ENCODE peak calls at places on chromosomes 16 and 17, in six cellular contexts. P is K562, B is GM12878, A is HepG2, Z is A549, R is endothelial cell of umbilical vein. L is an unnamed sample.

GRCh38 chr17:4033751-4034251 is 69.6 kb upstream of the ATP2A3 start:
- DNase-seq in B (no peak), P (no peak), R (no peak), A (peak; percentile 69), Z (no peak), L (no peak)

GRCh38 chr16:48632137-48632774 is 22.3 kb upstream of the N4BP1 start:
- DNase-seq in B (no peak), R (no peak), A (peak; percentile 80), P (no peak), Z (peak; percentile 33), L (peak; percentile 18)

GRCh38 chr17:4599505-4600281 is 15.4 kb downstream of the SMTNL2 start:
- DNase-seq in P (peak; percentile 27), A (peak; percentile 47), R (no peak), Z (no peak), B (no peak), L (no peak)

GRCh38 chr16:30551781-30552180 is 6.4 kb downstream of the ZNF764 start:
- DNase-seq in Z (no peak), P (no peak), R (no peak), A (no peak), B (no peak), L (no peak)

GRCh38 chr16:51577621-51578303 is 426.7 kb upstream of the SALL1 start:
- DNase-seq in P (no peak), A (no peak), B (peak; percentile 20), Z (peak; percentile 20), R (peak; percentile 37), L (no peak)

GRCh38 chr17:75688209-75688771 is 21.2 kb downstream of the SAP30BP start:
- DNase-seq in R (peak; percentile 85), A (no peak), B (no peak), P (no peak), Z (no peak), L (peak; percentile 83)

GRCh38 chr17:74239169-74239568 is 25.8 kb downstream of the TTYH2 start:
- DNase-seq in P (no peak), A (no peak), B (no peak), Z (no peak), R (no peak), L (peak; percentile 83)

GRCh38 chr17:50359005-50359699 is 13.2 kb downstream of the XYLT2 start:
- DNase-seq in B (no peak), Z (no peak), A (no peak), P (no peak), R (no peak), L (no peak)

GRCh38 chr16:85665929-85666328 is 22.8 kb downstream of the GINS2 start:
- DNase-seq in B (no peak), Z (no peak), P (no peak), A (no peak), R (no peak), L (no peak)

GRCh38 chr17:4591529-4591928 is 7.2 kb downstream of the SMTNL2 start:
- DNase-seq in A (no peak), P (no peak), B (no peak), Z (peak; percentile 44), R (no peak), L (peak; percentile 14)

GRCh38 chr17:42522798-42523278 is 13.2 kb upstream of the NAGLU start:
- DNase-seq in P (no peak), Z (no peak), B (no peak), R (no peak), A (no peak), L (no peak)

GRCh38 chr17:36196099-36196496 is 460 bp downstream of the CCL3L1 start:
- DNase-seq in P (no peak), A (no peak), B (no peak), R (no peak), Z (no peak), L (no peak)

GRCh38 chr16:8996891-8997290 is 33.2 kb upstream of the USP7 start:
- DNase-seq in A (peak; percentile 50), P (peak; percentile 75), B (no peak), Z (peak; percentile 43), R (no peak), L (peak; percentile 31)

GRCh38 chr16:67727521-67728485 is 8.7 kb upstream of the GFOD2 start:
- DNase-seq in P (no peak), Z (no peak), B (no peak), A (no peak), R (no peak), L (no peak)

GRCh38 chr16:87336850-87337240 is 19.7 kb upstream of the C16orf95 start:
- DNase-seq in P (no peak), R (no peak), A (no peak), B (no peak), Z (no peak), L (no peak)

GRCh38 chr17:35094902-35095301 is 24.8 kb downstream of the RAD51D start:
- DNase-seq in A (peak; percentile 14), Z (peak; percentile 72), B (no peak), R (peak; percentile 18), P (no peak), L (peak; percentile 67)

GRCh38 chr17:15255713-15256454 is 9.2 kb downstream of the PMP22 start:
- DNase-seq in Z (no peak), A (no peak), R (no peak), P (no peak), B (no peak), L (no peak)

GRCh38 chr17:42676424-42677011 is at the start of gene PLEKHH3:
- DNase-seq in R (no peak), P (no peak), A (no peak), B (no peak), Z (no peak), L (peak; percentile 75)

GRCh38 chr17:12098568-12098967 is 77.9 kb downstream of the MAP2K4 start:
- DNase-seq in Z (no peak), B (peak; percentile 45), R (no peak), A (no peak), P (no peak), L (no peak)

GRCh38 chr16:68782198-68783174 is 45.4 kb downstream of the CDH1 start:
- DNase-seq in A (no peak), B (no peak), R (no peak), P (no peak), Z (no peak), L (peak; percentile 63)

GRCh38 chr17:12415031-12415430 is 250.7 kb upstream of the MYOCD start:
- DNase-seq in P (no peak), R (no peak), A (no peak), Z (peak; percentile 70), B (no peak), L (no peak)

GRCh38 chr17:45393477-45393876 is 39.2 kb downstream of the ARHGAP27 start:
- DNase-seq in A (no peak), B (no peak), Z (no peak), R (no peak), P (no peak), L (no peak)

GRCh38 chr17:63387941-63388340 is 58.2 kb downstream of the CYB561 start:
- DNase-seq in A (no peak), Z (no peak), B (no peak), P (no peak), R (peak; percentile 57), L (no peak)

GRCh38 chr17:36072431-36073121 is 8.5 kb downstream of the CCL18 start:
- DNase-seq in A (peak; percentile 52), Z (peak; percentile 52), B (peak; percentile 69), P (peak; percentile 80), R (peak; percentile 58), L (peak; percentile 81)

GRCh38 chr17:4616456-4616855 is 25.0 kb downstream of the ALOX15 start:
- DNase-seq in Z (no peak), P (no peak), R (no peak), B (no peak), A (no peak), L (no peak)

GRCh38 chr16:47983999-47984580 is 171.7 kb downstream of the ABCC12 start:
- DNase-seq in A (no peak), R (no peak), P (no peak), B (no peak), Z (no peak), L (no peak)

GRCh38 chr17:70767102-70767701 is 597.9 kb downstream of the KCNJ2 start:
- DNase-seq in Z (peak; percentile 43), A (peak; percentile 31), P (no peak), B (no peak), R (no peak), L (peak; percentile 40)

DNA sequence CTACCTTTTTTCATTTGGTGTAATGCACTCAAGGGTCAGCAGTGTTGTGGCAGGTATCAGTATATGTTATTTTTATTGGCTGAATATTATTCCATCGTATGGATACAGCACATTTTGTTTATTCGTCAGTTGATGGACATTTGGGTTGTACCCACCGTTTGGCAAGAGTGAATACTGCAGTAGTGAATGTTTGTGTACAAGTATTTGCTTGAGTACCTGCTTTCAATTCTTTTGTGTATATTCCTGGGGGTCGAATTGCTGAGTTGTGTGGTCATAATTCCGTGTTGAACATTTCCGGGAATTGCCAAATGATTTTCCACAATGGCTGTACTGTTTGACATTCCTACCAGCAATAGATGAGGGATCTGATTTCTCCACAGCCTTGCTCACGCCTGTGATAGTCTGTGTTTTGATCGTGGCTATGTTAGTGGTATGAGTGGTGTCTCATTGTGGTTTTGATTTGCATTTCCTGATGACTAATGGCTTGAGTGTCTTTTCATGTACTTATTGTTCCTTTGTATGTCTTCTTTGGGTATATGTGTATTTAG is 108.4 kb downstream of the OR1D5 start:
- DNase-seq in P (no peak), R (peak; percentile 88), Z (peak; percentile 98), B (no peak), A (peak; percentile 98), L (peak; percentile 63)
- TF ChIP-seq MYC in P (no peak), R (no peak), Z (peak; percentile 25), B (no peak), A (no peak), L (no peak)

GRCh38 chr17:38672788-38673713 is 1.7 kb downstream of the EPOP start:
- DNase-seq in Z (no peak), A (no peak), P (no peak), R (no peak), B (no peak), L (no peak)

GRCh38 chr17:38673714-38674012 is 1.1 kb downstream of the EPOP start:
- DNase-seq in A (no peak), B (no peak), Z (no peak), P (no peak), R (no peak), L (no peak)

GRCh38 chr17:38674013-38674748 is 576 bp downstream of the EPOP start:
- DNase-seq in Z (peak; percentile 51), R (no peak), B (no peak), P (peak; percentile 63), A (no peak), L (peak; percentile 55)

GRCh38 chr17:38676706-38677504 is 2.1 kb upstream of the EPOP start:
- DNase-seq in P (peak; percentile 91), A (peak; percentile 93), R (peak; percentile 90), B (peak; percentile 82), Z (peak; percentile 92), L (peak; percentile 87)

GRCh38 chr17:38674749-38675615 is at the start of gene EPOP:
- DNase-seq in R (peak; percentile 85), Z (peak; percentile 93), P (peak; percentile 98), A (peak; percentile 86), B (no peak), L (peak; percentile 93)
- TF ChIP-seq POLR2A in R (no peak), Z (peak; percentile 80), P (peak; percentile 65), A (peak; percentile 88), B (peak; percentile 62), L (peak; percentile 56)

GRCh38 chr16:2022723-2023097 is 3.1 kb downstream of the NPW start:
- DNase-seq in R (no peak), A (no peak), P (peak; percentile 69), B (no peak), Z (peak; percentile 89), L (no peak)
- TF ChIP-seq MAX in R (no peak), A (no peak), P (peak; percentile 6), B (no peak), Z (no peak), L (no peak)

GRCh38 chr16:66359012-66359411 is 7.5 kb upstream of the CDH5 start:
- DNase-seq in P (no peak), A (no peak), Z (peak; percentile 29), B (no peak), R (peak; percentile 82), L (peak; percentile 32)
- TF ChIP-seq MYC in P (no peak), A (no peak), Z (no peak), B (no peak), R (no peak), L (no peak)

L was measured in NB4.